ENCODE peak calls at places on chromosome 18, in ten cellular contexts. A is hypothalamus; S is KBM-7; V is mucosa of descending colon; M is HS-5; K is endothelial cell; N is A549; Z is stimulated activated naive CD8-positive, alpha-beta T cell treated with anti-CD3 and anti-CD28 coated beads, Interleukin-15, amount 100 ng/mL, for 72 hours; O is NCI-H1105; Y is DMS153. P is an unnamed sample.

GRCh38 chr18:10116574-10116973 is 202.8 kb downstream of the VAPA start:
- DNase-seq in A (no peak), S (no peak), V (no peak), M (no peak), K (no peak), N (no peak), Z (no peak), O (no peak), Y (no peak), P (no peak)

GRCh38 chr18:79755496-79756142 is 42.1 kb upstream of the KCNG2 start:
- DNase-seq in A (no peak), S (no peak), V (no peak), M (no peak), K (no peak), N (no peak), Z (no peak), O (no peak), Y (no peak), P (no peak)

GRCh38 chr18:67108894-67109293 is 407.6 kb downstream of the DSEL start:
- DNase-seq in A (no peak), S (no peak), V (no peak), M (no peak), K (no peak), N (no peak), Z (no peak), O (no peak), Y (no peak), P (no peak)

GRCh38 chr18:79590191-79591039 is 89.2 kb upstream of the CTDP1 start:
- DNase-seq in A (no peak), S (no peak), V (no peak), M (no peak), K (no peak), N (no peak), Z (no peak), O (no peak), Y (no peak), P (no peak)

GRCh38 chr18:5095239-5095638 is 101.8 kb downstream of the AKAIN1 start:
- DNase-seq in A (no peak), S (no peak), V (no peak), M (no peak), K (no peak), N (no peak), Z (no peak), O (no peak), Y (no peak), P (no peak)

GRCh38 chr18:37598966-37599896 is 33.6 kb upstream of the CELF4 start:
- DNase-seq in A (no peak), S (no peak), V (no peak), M (no peak), K (no peak), N (no peak), Z (no peak), O (no peak), Y (no peak), P (no peak)

GRCh38 chr18:10010611-10011015 is 96.8 kb downstream of the VAPA start:
- DNase-seq in A (no peak), S (no peak), V (peak; percentile 44), M (no peak), K (no peak), N (no peak), Z (no peak), O (no peak), Y (no peak), P (peak; percentile 81)

GRCh38 chr18:60555629-60556028 is 183.1 kb upstream of the MC4R start:
- DNase-seq in A (no peak), S (no peak), V (peak; percentile 25), M (no peak), K (no peak), N (no peak), Z (no peak), O (no peak), Y (no peak), P (no peak)

GRCh38 chr18:51614033-51614432 is 416.6 kb upstream of the MEX3C start:
- DNase-seq in A (no peak), S (no peak), V (no peak), M (no peak), K (no peak), N (peak; percentile 55), Z (no peak), O (no peak), Y (no peak), P (no peak)

GRCh38 chr18:11857177-11857887 is 6.1 kb downstream of the CHMP1B start:
- DNase-seq in A (no peak), S (no peak), V (peak; percentile 73), M (peak; percentile 92), K (no peak), N (peak; percentile 90), Z (no peak), O (no peak), Y (no peak), P (peak; percentile 99)

GRCh38 chr18:7273301-7273911 is 42.5 kb downstream of the LRRC30 start:
- DNase-seq in A (peak; percentile 5), S (peak; percentile 13), V (peak; percentile 28), M (peak; percentile 70), K (peak; percentile 26), N (no peak), Z (no peak), O (no peak), Y (no peak), P (no peak)

GRCh38 chr18:65221115-65221514 is 529.7 kb upstream of the CDH7 start:
- DNase-seq in A (no peak), S (no peak), V (no peak), M (no peak), K (no peak), N (no peak), Z (no peak), O (no peak), Y (no peak), P (no peak)

GRCh38 chr18:45503988-45504387 is 111.3 kb upstream of the SLC14A2 start:
- DNase-seq in A (no peak), S (no peak), V (no peak), M (no peak), K (no peak), N (no peak), Z (no peak), O (no peak), Y (no peak), P (no peak)

GRCh38 chr18:74351354-74351753 is 35.7 kb downstream of the C18orf63 start:
- DNase-seq in A (no peak), S (no peak), V (no peak), M (no peak), K (no peak), N (no peak), Z (no peak), O (no peak), Y (no peak), P (peak; percentile 3)